ENCODE peak calls at places on chromosomes 4 and X, in eight cellular contexts. M is right lobe of liver, L is stomach, J is fibroblast of lung, G is testis, T is right atrium auricular region, D is mammary epithelial cell, I is cardiac muscle cell. N is an unnamed sample.

GRCh38 chrX:108415891-108416290 is 22.3 kb downstream of the COL4A6 start:
- DNase-seq in D (no peak), G (no peak), L (no peak), I (no peak), T (no peak), J (peak; percentile 67), M (no peak), N (no peak)

GRCh38 chr4:90318208-90318607 is 191.0 kb downstream of the CCSER1 start:
- DNase-seq in I (peak; percentile 79), M (no peak), D (peak; percentile 70), T (no peak), J (peak; percentile 93), L (no peak), G (no peak), N (peak; percentile 32)

GRCh38 chrX:38558681-38559080 is 2.7 kb upstream of the TSPAN7 start:
- DNase-seq in M (no peak), J (no peak), D (peak; percentile 83), G (no peak), I (peak; percentile 9), L (no peak), T (no peak), N (no peak)

GRCh38 chr4:80125252-80126177 is 52.5 kb upstream of the ANTXR2 start:
- DNase-seq in T (no peak), I (peak; percentile 52), J (peak; percentile 50), M (no peak), G (no peak), L (no peak), D (peak; percentile 31), N (no peak)

GRCh38 chrX:119398587-119398973 is 556 bp upstream of the SLC25A43 start:
- DNase-seq in J (peak; percentile 11), D (no peak), I (peak; percentile 22), T (no peak), M (no peak), L (no peak), G (no peak), N (peak; percentile 31)

GRCh38 chrX:13023526-13024469 is 20.6 kb downstream of the FAM9C start:
- DNase-seq in T (no peak), D (no peak), I (no peak), G (no peak), J (no peak), M (no peak), L (no peak), N (peak; percentile 33)

GRCh38 chr4:140168474-140168873 is 14.5 kb upstream of the MAML3 start:
- DNase-seq in T (no peak), M (no peak), G (no peak), I (peak; percentile 50), J (no peak), L (no peak), D (no peak), N (no peak)

GRCh38 chr4:83356899-83357661 is 22.4 kb upstream of the HPSE start:
- DNase-seq in T (no peak), J (peak; percentile 92), L (no peak), M (no peak), D (peak; percentile 82), G (no peak), I (peak; percentile 96), N (peak; percentile 63)

GRCh38 chrX:79530310-79531108 is 163.4 kb upstream of the ITM2A start:
- DNase-seq in J (no peak), D (no peak), M (no peak), I (no peak), G (no peak), L (no peak), T (no peak), N (no peak)

GRCh38 chrX:79524642-79525041 is 157.5 kb upstream of the ITM2A start:
- DNase-seq in L (no peak), D (peak; percentile 3), I (no peak), G (no peak), J (no peak), M (no peak), T (no peak), N (no peak)
- TF ChIP-seq CTCF in L (no peak), D (peak; percentile 27), I (no peak), G (no peak), J (no peak), M (peak; percentile 43), T (no peak), N (no peak)

GRCh38 chrX:40009890-40010289 is 87.9 kb downstream of the BCOR start:
- DNase-seq in L (no peak), G (no peak), I (no peak), T (no peak), M (no peak), J (no peak), D (no peak), N (no peak)
- H3K4me1 ChIP-seq in L (peaks cover 43% of the 10 kb centered on the region), G (no peaks in the 10 kb centered on the region), I (peaks cover 13% of the 10 kb centered on the region), T (no peaks in the 10 kb centered on the region), M (no peaks in the 10 kb centered on the region), J (peaks cover 12% of the 10 kb centered on the region), D (peaks cover 7% of the 10 kb centered on the region), N (peaks cover 71% of the 10 kb centered on the region)

GRCh38 chr4:163755013-163755412 is 260.5 kb downstream of the TMA16 start:
- DNase-seq in D (peak; percentile 23), L (no peak), I (no peak), M (no peak), G (no peak), T (no peak), J (peak; percentile 63), N (no peak)
- TF ChIP-seq CTCF in D (peak; percentile 47), L (no peak), I (no peak), M (peak; percentile 22), G (no peak), T (no peak), J (peak; percentile 72), N (no peak)

GRCh38 chrX:129779086-129779672 is 570 bp upstream of the SASH3 start:
- DNase-seq in G (no peak), I (no peak), J (no peak), L (no peak), T (no peak), M (peak; percentile 9), D (no peak), N (no peak)

GRCh38 chrX:129782015-129782495 is 2.3 kb downstream of the SASH3 start:
- DNase-seq in M (no peak), L (no peak), D (no peak), T (no peak), J (no peak), I (no peak), G (no peak), N (no peak)

GRCh38 chrX:129780441-129781105 is 824 bp downstream of the SASH3 start:
- DNase-seq in I (no peak), D (no peak), G (no peak), M (peak; percentile 31), L (no peak), J (no peak), T (no peak), N (no peak)

GRCh38 chrX:129781134-129782014 is 1.6 kb downstream of the SASH3 start:
- DNase-seq in M (peak; percentile 69), J (no peak), L (peak; percentile 50), I (no peak), D (no peak), G (peak; percentile 19), T (no peak), N (no peak)

GRCh38 chrX:129779747-129780146 is at the start of gene SASH3:
- DNase-seq in D (no peak), G (peak; percentile 17), I (no peak), L (peak; percentile 50), T (no peak), M (peak; percentile 76), J (no peak), N (no peak)
- H3K4me1 ChIP-seq in D (no peaks in the 10 kb centered on the region), G (no peaks in the 10 kb centered on the region), I (no peaks in the 10 kb centered on the region), L (no peaks in the 10 kb centered on the region), T (no peaks in the 10 kb centered on the region), M (no peaks in the 10 kb centered on the region), J (no peaks in the 10 kb centered on the region), N (no peaks in the 10 kb centered on the region)

DNA sequence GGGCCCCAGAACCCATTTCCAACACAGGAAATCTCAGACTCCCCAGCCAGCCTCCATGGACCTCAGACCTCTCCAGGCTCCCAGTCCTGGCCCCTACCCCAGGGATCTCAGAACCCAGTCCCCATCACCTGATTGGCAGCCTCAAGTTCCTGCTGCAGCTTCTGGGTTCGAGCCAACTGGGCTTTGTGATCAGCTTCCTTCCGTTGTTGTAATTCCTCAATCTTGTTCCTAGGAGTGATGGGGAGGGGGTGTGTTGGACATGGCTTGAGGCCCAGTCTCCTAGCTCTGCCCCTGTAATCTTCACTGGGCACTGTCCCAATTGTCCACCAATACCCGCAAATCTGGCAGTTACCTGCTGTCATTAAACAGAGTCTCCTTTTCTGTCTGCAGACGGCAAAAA is 12.6 kb downstream of the GRIPAP1 start:
- DNase-seq in J (no peak), M (peak; percentile 48), L (no peak), I (peak; percentile 22), G (no peak), D (no peak), T (no peak), N (no peak)
- TF ChIP-seq CTCF in J (no peak), M (no peak), L (no peak), I (no peak), G (no peak), D (no peak), T (no peak), N (no peak)

GRCh38 chr4:185263419-185263818 is 54.0 kb downstream of the SNX25 start:
- DNase-seq in T (no peak), L (no peak), J (no peak), D (no peak), G (no peak), M (no peak), I (no peak), N (no peak)
- H3K4me1 ChIP-seq in T (no peaks in the 10 kb centered on the region), L (no peaks in the 10 kb centered on the region), J (no peaks in the 10 kb centered on the region), D (peaks cover 8% of the 10 kb centered on the region), G (peaks cover 2% of the 10 kb centered on the region), M (no peaks in the 10 kb centered on the region), I (no peaks in the 10 kb centered on the region), N (no peaks in the 10 kb centered on the region)

GRCh38 chr4:153784300-153784699 is 4.6 kb downstream of the SFRP2 start:
- DNase-seq in M (no peak), J (no peak), T (no peak), D (no peak), I (no peak), G (no peak), L (no peak), N (no peak)
- TF ChIP-seq CTCF in M (no peak), J (no peak), T (no peak), D (no peak), I (no peak), G (no peak), L (no peak), N (no peak)

DNA sequence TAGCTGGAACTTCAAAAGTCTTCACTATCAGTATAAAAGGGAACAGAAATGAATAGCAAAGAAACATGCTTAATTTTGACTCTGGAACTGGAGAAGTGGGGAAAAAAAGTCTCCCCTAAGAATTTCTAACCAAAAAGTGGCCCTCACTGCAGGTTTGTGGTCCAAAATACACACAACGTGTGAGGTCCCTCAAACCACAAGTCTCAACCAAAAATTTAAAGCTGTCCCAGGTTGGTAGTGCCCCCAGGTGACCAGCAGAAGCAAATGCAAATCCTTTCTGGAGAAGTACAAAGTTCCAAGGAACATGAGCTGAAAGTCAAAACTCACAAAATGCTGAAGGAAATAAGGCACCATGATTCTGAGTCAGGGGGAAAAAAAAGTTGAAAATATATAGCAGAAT is 23.6 kb upstream of the VAMP7 start:
- DNase-seq in G (no peak), D (no peak), J (peak; percentile 9), I (peak; percentile 8), M (no peak), L (no peak), T (no peak), N (no peak)
- H3K4me1 ChIP-seq in G (no peaks in the 10 kb centered on the region), D (no peaks in the 10 kb centered on the region), J (no peaks in the 10 kb centered on the region), I (no peaks in the 10 kb centered on the region), M (no peaks in the 10 kb centered on the region), L (no peaks in the 10 kb centered on the region), T (no peaks in the 10 kb centered on the region), N (no peaks in the 10 kb centered on the region)